ENCODE peak calls at places on chromosomes 12 and 14, in ten cellular contexts. One of them, this sample, is unnamed.

GRCh38 chr14:23153891-23154796 is 29.3 kb downstream of the SLC7A8 start:
- DNase-seq in esophagus squamous epithelium: peak; percentile 28
- DNase-seq in HepG2: no peak
- DNase-seq in endothelial cell of umbilical vein: peak; percentile 61
- DNase-seq in tibial nerve: peak; percentile 93
- DNase-seq in mesenchymal stem cell: no peak
- DNase-seq in transverse colon: peak; percentile 85
- DNase-seq in HCT116: peak; percentile 38
- DNase-seq in spleen: peak; percentile 85
- DNase-seq in right atrium auricular region: peak; percentile 96
- DNase-seq in this sample: peak; percentile 81

GRCh38 chr12:9868271-9868815 is 811 bp downstream of the CLEC2B start:
- DNase-seq in esophagus squamous epithelium: no peak
- DNase-seq in HepG2: no peak
- DNase-seq in endothelial cell of umbilical vein: peak; percentile 21
- DNase-seq in tibial nerve: no peak
- DNase-seq in mesenchymal stem cell: peak; percentile 25
- DNase-seq in transverse colon: no peak
- DNase-seq in HCT116: no peak
- DNase-seq in spleen: no peak
- DNase-seq in right atrium auricular region: no peak
- DNase-seq in this sample: no peak

GRCh38 chr12:29396774-29397173 is 15.8 kb upstream of the ERGIC2 start:
- DNase-seq in esophagus squamous epithelium: no peak
- DNase-seq in HepG2: no peak
- DNase-seq in endothelial cell of umbilical vein: no peak
- DNase-seq in tibial nerve: no peak
- DNase-seq in mesenchymal stem cell: peak; percentile 49
- DNase-seq in transverse colon: no peak
- DNase-seq in HCT116: no peak
- DNase-seq in spleen: no peak
- DNase-seq in right atrium auricular region: no peak
- DNase-seq in this sample: peak; percentile 81

GRCh38 chr12:54411398-54412241 is 7.4 kb downstream of the ITGA5 start:
- DNase-seq in esophagus squamous epithelium: no peak
- DNase-seq in HepG2: no peak
- DNase-seq in endothelial cell of umbilical vein: peak; percentile 88
- DNase-seq in tibial nerve: peak; percentile 65
- DNase-seq in mesenchymal stem cell: peak; percentile 97
- DNase-seq in transverse colon: peak; percentile 41
- DNase-seq in HCT116: no peak
- DNase-seq in spleen: peak; percentile 88
- DNase-seq in right atrium auricular region: peak; percentile 90
- DNase-seq in this sample: peak; percentile 97

GRCh38 chr12:64177001-64177400 is 45.1 kb downstream of the KICS2 start:
- DNase-seq in esophagus squamous epithelium: no peak
- DNase-seq in HepG2: no peak
- DNase-seq in endothelial cell of umbilical vein: peak; percentile 81
- DNase-seq in tibial nerve: no peak
- DNase-seq in mesenchymal stem cell: no peak
- DNase-seq in transverse colon: no peak
- DNase-seq in HCT116: no peak
- DNase-seq in spleen: no peak
- DNase-seq in right atrium auricular region: no peak
- DNase-seq in this sample: no peak

GRCh38 chr14:64465208-64465821 is at the start of gene AKAP5:
- DNase-seq in esophagus squamous epithelium: peak; percentile 5
- DNase-seq in HepG2: peak; percentile 46
- DNase-seq in endothelial cell of umbilical vein: peak; percentile 63
- DNase-seq in tibial nerve: peak; percentile 9
- DNase-seq in mesenchymal stem cell: peak; percentile 32
- DNase-seq in transverse colon: peak; percentile 75
- DNase-seq in HCT116: no peak
- DNase-seq in spleen: peak; percentile 88
- DNase-seq in right atrium auricular region: no peak
- DNase-seq in this sample: no peak

GRCh38 chr12:38744056-38744455 is 161.3 kb downstream of the CPNE8 start:
- DNase-seq in esophagus squamous epithelium: no peak
- DNase-seq in HepG2: no peak
- DNase-seq in endothelial cell of umbilical vein: no peak
- DNase-seq in tibial nerve: no peak
- DNase-seq in mesenchymal stem cell: peak; percentile 2
- DNase-seq in transverse colon: no peak
- DNase-seq in HCT116: no peak
- DNase-seq in spleen: no peak
- DNase-seq in right atrium auricular region: no peak
- DNase-seq in this sample: no peak

GRCh38 chr14:70585221-70585620 is 15.2 kb downstream of the MED6 start:
- DNase-seq in esophagus squamous epithelium: no peak
- DNase-seq in HepG2: no peak
- DNase-seq in endothelial cell of umbilical vein: no peak
- DNase-seq in tibial nerve: no peak
- DNase-seq in mesenchymal stem cell: no peak
- DNase-seq in transverse colon: no peak
- DNase-seq in HCT116: no peak
- DNase-seq in spleen: no peak
- DNase-seq in right atrium auricular region: no peak
- DNase-seq in this sample: no peak

GRCh38 chr14:80055912-80056801 is 155.1 kb downstream of the DIO2 start:
- DNase-seq in esophagus squamous epithelium: no peak
- DNase-seq in HepG2: peak; percentile 16
- DNase-seq in endothelial cell of umbilical vein: peak; percentile 47
- DNase-seq in tibial nerve: peak; percentile 48
- DNase-seq in mesenchymal stem cell: peak; percentile 63
- DNase-seq in transverse colon: peak; percentile 9
- DNase-seq in HCT116: no peak
- DNase-seq in spleen: no peak
- DNase-seq in right atrium auricular region: no peak
- DNase-seq in this sample: peak; percentile 38

GRCh38 chr12:58537278-58537677 is 383.0 kb downstream of the LRIG3 start:
- DNase-seq in esophagus squamous epithelium: no peak
- DNase-seq in HepG2: peak; percentile 15
- DNase-seq in endothelial cell of umbilical vein: peak; percentile 44
- DNase-seq in tibial nerve: no peak
- DNase-seq in mesenchymal stem cell: peak; percentile 72
- DNase-seq in transverse colon: no peak
- DNase-seq in HCT116: no peak
- DNase-seq in spleen: no peak
- DNase-seq in right atrium auricular region: no peak
- DNase-seq in this sample: peak; percentile 15

GRCh38 chr14:35337557-35338255 is 45.5 kb downstream of the PSMA6 start:
- DNase-seq in esophagus squamous epithelium: no peak
- DNase-seq in HepG2: no peak
- DNase-seq in endothelial cell of umbilical vein: no peak
- DNase-seq in tibial nerve: no peak
- DNase-seq in mesenchymal stem cell: no peak
- DNase-seq in transverse colon: no peak
- DNase-seq in HCT116: no peak
- DNase-seq in spleen: no peak
- DNase-seq in right atrium auricular region: no peak
- DNase-seq in this sample: peak; percentile 78

GRCh38 chr12:2052861-2053674 is at the start of gene CACNA1C:
- DNase-seq in esophagus squamous epithelium: no peak
- DNase-seq in HepG2: no peak
- DNase-seq in endothelial cell of umbilical vein: peak; percentile 24
- DNase-seq in tibial nerve: no peak
- DNase-seq in mesenchymal stem cell: peak; percentile 66
- DNase-seq in transverse colon: peak; percentile 46
- DNase-seq in HCT116: no peak
- DNase-seq in spleen: peak; percentile 82
- DNase-seq in right atrium auricular region: no peak
- DNase-seq in this sample: no peak

GRCh38 chr14:73462815-73463214 is 4.5 kb upstream of the NUMB start:
- DNase-seq in esophagus squamous epithelium: no peak
- DNase-seq in HepG2: no peak
- DNase-seq in endothelial cell of umbilical vein: peak; percentile 62
- DNase-seq in tibial nerve: no peak
- DNase-seq in mesenchymal stem cell: peak; percentile 33
- DNase-seq in transverse colon: no peak
- DNase-seq in HCT116: no peak
- DNase-seq in spleen: no peak
- DNase-seq in right atrium auricular region: peak; percentile 54
- DNase-seq in this sample: no peak

GRCh38 chr12:69821032-69821431 is 4.0 kb upstream of the MYRFL start:
- DNase-seq in esophagus squamous epithelium: no peak
- DNase-seq in HepG2: no peak
- DNase-seq in endothelial cell of umbilical vein: no peak
- DNase-seq in tibial nerve: no peak
- DNase-seq in mesenchymal stem cell: no peak
- DNase-seq in transverse colon: no peak
- DNase-seq in HCT116: no peak
- DNase-seq in spleen: no peak
- DNase-seq in right atrium auricular region: no peak
- DNase-seq in this sample: no peak

GRCh38 chr12:89521348-89522238 is 3.0 kb downstream of the GALNT4 start:
- DNase-seq in esophagus squamous epithelium: no peak
- DNase-seq in HepG2: peak; percentile 71
- DNase-seq in endothelial cell of umbilical vein: peak; percentile 22
- DNase-seq in tibial nerve: no peak
- DNase-seq in mesenchymal stem cell: peak; percentile 29
- DNase-seq in transverse colon: no peak
- DNase-seq in HCT116: no peak
- DNase-seq in spleen: no peak
- DNase-seq in right atrium auricular region: no peak
- DNase-seq in this sample: no peak

GRCh38 chr12:48156648-48157015 is 683 bp downstream of the ASB8 start:
- DNase-seq in esophagus squamous epithelium: no peak
- DNase-seq in HepG2: no peak
- DNase-seq in endothelial cell of umbilical vein: no peak
- DNase-seq in tibial nerve: no peak
- DNase-seq in mesenchymal stem cell: no peak
- DNase-seq in transverse colon: no peak
- DNase-seq in HCT116: no peak
- DNase-seq in spleen: no peak
- DNase-seq in right atrium auricular region: no peak
- DNase-seq in this sample: peak; percentile 3

GRCh38 chr12:111405149-111405855 is 421 bp upstream of the SH2B3 start:
- DNase-seq in esophagus squamous epithelium: peak; percentile 67
- DNase-seq in HepG2: peak; percentile 95
- DNase-seq in endothelial cell of umbilical vein: peak; percentile 98
- DNase-seq in tibial nerve: peak; percentile 88
- DNase-seq in mesenchymal stem cell: peak; percentile 96
- DNase-seq in transverse colon: peak; percentile 98
- DNase-seq in HCT116: peak; percentile 87
- DNase-seq in spleen: peak; percentile 99
- DNase-seq in right atrium auricular region: peak; percentile 96
- DNase-seq in this sample: peak; percentile 71

GRCh38 chr14:23086565-23086964 is 8.4 kb downstream of the ACIN1 start:
- DNase-seq in esophagus squamous epithelium: no peak
- DNase-seq in HepG2: no peak
- DNase-seq in endothelial cell of umbilical vein: no peak
- DNase-seq in tibial nerve: no peak
- DNase-seq in mesenchymal stem cell: no peak
- DNase-seq in transverse colon: no peak
- DNase-seq in HCT116: no peak
- DNase-seq in spleen: no peak
- DNase-seq in right atrium auricular region: no peak
- DNase-seq in this sample: no peak

DNA sequence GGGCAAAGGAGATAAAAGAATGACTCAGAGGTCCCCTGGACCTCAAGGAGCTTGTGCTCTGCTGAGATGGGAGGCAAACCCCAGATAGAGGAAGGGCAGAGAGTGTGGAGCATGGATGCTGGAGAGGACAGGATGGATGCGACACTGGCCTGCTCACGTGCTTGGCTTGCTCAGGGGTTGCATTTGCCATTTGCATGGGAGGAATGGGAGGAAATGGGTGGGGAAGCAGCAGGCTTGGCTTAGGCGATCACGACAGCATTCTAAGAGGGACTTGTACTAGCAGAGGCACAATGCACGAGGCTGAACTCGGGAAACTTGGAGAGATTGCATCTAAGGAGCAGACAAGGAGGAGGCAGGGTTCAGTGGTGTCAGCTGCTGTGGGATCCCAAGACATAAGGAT is 19.8 kb downstream of the CD9 start:
- DNase-seq in esophagus squamous epithelium: no peak
- DNase-seq in HepG2: no peak
- DNase-seq in endothelial cell of umbilical vein: no peak
- DNase-seq in tibial nerve: no peak
- DNase-seq in mesenchymal stem cell: no peak
- DNase-seq in transverse colon: no peak
- DNase-seq in HCT116: no peak
- DNase-seq in spleen: no peak
- DNase-seq in right atrium auricular region: no peak
- DNase-seq in this sample: no peak
- H3K4me1 ChIP-seq in esophagus squamous epithelium: peaks cover 90% of the 10 kb centered on the region
- H3K4me1 ChIP-seq in HepG2: peaks cover 68% of the 10 kb centered on the region
- H3K4me1 ChIP-seq in endothelial cell of umbilical vein: peaks cover 75% of the 10 kb centered on the region
- H3K4me1 ChIP-seq in tibial nerve: peaks cover 100% of the 10 kb centered on the region
- H3K4me1 ChIP-seq in mesenchymal stem cell: peaks cover 30% of the 10 kb centered on the region
- H3K4me1 ChIP-seq in transverse colon: peaks cover 84% of the 10 kb centered on the region
- H3K4me1 ChIP-seq in HCT116: peaks cover 73% of the 10 kb centered on the region
- H3K4me1 ChIP-seq in spleen: peaks cover 2% of the 10 kb centered on the region
- H3K4me1 ChIP-seq in right atrium auricular region: no peaks in the 10 kb centered on the region
- H3K4me1 ChIP-seq in this sample: peaks cover 49% of the 10 kb centered on the region

GRCh38 chr12:68267892-68268396 is 14.5 kb upstream of the IL22 start:
- DNase-seq in esophagus squamous epithelium: no peak
- DNase-seq in HepG2: no peak
- DNase-seq in endothelial cell of umbilical vein: no peak
- DNase-seq in tibial nerve: no peak
- DNase-seq in mesenchymal stem cell: peak; percentile 64
- DNase-seq in transverse colon: no peak
- DNase-seq in HCT116: no peak
- DNase-seq in spleen: no peak
- DNase-seq in right atrium auricular region: no peak
- DNase-seq in this sample: peak; percentile 38
- H3K4me1 ChIP-seq in esophagus squamous epithelium: no peaks in the 10 kb centered on the region
- H3K4me1 ChIP-seq in HepG2: no peaks in the 10 kb centered on the region
- H3K4me1 ChIP-seq in endothelial cell of umbilical vein: no peaks in the 10 kb centered on the region
- H3K4me1 ChIP-seq in tibial nerve: no peaks in the 10 kb centered on the region
- H3K4me1 ChIP-seq in mesenchymal stem cell: peaks cover 3% of the 10 kb centered on the region
- H3K4me1 ChIP-seq in transverse colon: no peaks in the 10 kb centered on the region
- H3K4me1 ChIP-seq in HCT116: no peaks in the 10 kb centered on the region
- H3K4me1 ChIP-seq in spleen: no peaks in the 10 kb centered on the region
- H3K4me1 ChIP-seq in right atrium auricular region: no peaks in the 10 kb centered on the region
- H3K4me1 ChIP-seq in this sample: no peaks in the 10 kb centered on the region

GRCh38 chr14:56341766-56342418 is 223.7 kb downstream of the PELI2 start:
- DNase-seq in esophagus squamous epithelium: no peak
- DNase-seq in HepG2: no peak
- DNase-seq in endothelial cell of umbilical vein: peak; percentile 55
- DNase-seq in tibial nerve: no peak
- DNase-seq in mesenchymal stem cell: peak; percentile 74
- DNase-seq in transverse colon: no peak
- DNase-seq in HCT116: no peak
- DNase-seq in spleen: no peak
- DNase-seq in right atrium auricular region: no peak
- DNase-seq in this sample: no peak
- H3K4me1 ChIP-seq in esophagus squamous epithelium: peaks cover 9% of the 10 kb centered on the region
- H3K4me1 ChIP-seq in HepG2: no peaks in the 10 kb centered on the region
- H3K4me1 ChIP-seq in endothelial cell of umbilical vein: peaks cover 42% of the 10 kb centered on the region
- H3K4me1 ChIP-seq in tibial nerve: peaks cover 42% of the 10 kb centered on the region
- H3K4me1 ChIP-seq in mesenchymal stem cell: peaks cover 6% of the 10 kb centered on the region
- H3K4me1 ChIP-seq in transverse colon: peaks cover 12% of the 10 kb centered on the region
- H3K4me1 ChIP-seq in HCT116: no peaks in the 10 kb centered on the region
- H3K4me1 ChIP-seq in spleen: peaks cover 31% of the 10 kb centered on the region
- H3K4me1 ChIP-seq in right atrium auricular region: no peaks in the 10 kb centered on the region
- H3K4me1 ChIP-seq in this sample: no peaks in the 10 kb centered on the region

DNA sequence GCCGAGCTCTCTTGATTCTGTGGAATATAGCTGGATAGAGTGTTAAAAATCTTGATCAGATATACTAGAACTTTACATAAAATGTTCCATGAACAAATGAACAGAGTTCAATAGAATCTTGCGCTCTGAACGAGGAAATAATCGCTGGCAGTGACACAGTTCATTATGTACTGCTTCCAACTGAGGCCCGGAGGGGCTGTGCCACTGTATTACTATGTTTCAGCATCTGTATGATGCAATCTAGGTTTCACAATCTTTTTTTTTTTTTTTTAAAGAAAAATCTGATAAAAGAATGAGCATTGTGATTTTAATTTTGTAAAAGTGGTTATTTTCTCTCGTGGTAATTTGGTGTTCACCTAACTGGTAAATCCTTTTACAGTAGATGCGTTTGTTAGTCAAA is 77.2 kb downstream of the FERMT2 start:
- DNase-seq in esophagus squamous epithelium: no peak
- DNase-seq in HepG2: no peak
- DNase-seq in endothelial cell of umbilical vein: no peak
- DNase-seq in tibial nerve: peak; percentile 41
- DNase-seq in mesenchymal stem cell: peak; percentile 46
- DNase-seq in transverse colon: no peak
- DNase-seq in HCT116: no peak
- DNase-seq in spleen: no peak
- DNase-seq in right atrium auricular region: no peak
- DNase-seq in this sample: peak; percentile 45
- H3K4me1 ChIP-seq in esophagus squamous epithelium: peaks cover 4% of the 10 kb centered on the region
- H3K4me1 ChIP-seq in HepG2: no peaks in the 10 kb centered on the region
- H3K4me1 ChIP-seq in endothelial cell of umbilical vein: no peaks in the 10 kb centered on the region
- H3K4me1 ChIP-seq in tibial nerve: peaks cover 33% of the 10 kb centered on the region
- H3K4me1 ChIP-seq in mesenchymal stem cell: no peaks in the 10 kb centered on the region
- H3K4me1 ChIP-seq in transverse colon: no peaks in the 10 kb centered on the region
- H3K4me1 ChIP-seq in HCT116: no peaks in the 10 kb centered on the region
- H3K4me1 ChIP-seq in spleen: peaks cover 9% of the 10 kb centered on the region
- H3K4me1 ChIP-seq in right atrium auricular region: no peaks in the 10 kb centered on the region
- H3K4me1 ChIP-seq in this sample: peaks cover 31% of the 10 kb centered on the region

This sample was measured in foreskin keratinocyte.